ENCODE peak calls at places on chromosomes 2 and 18, in four cellular contexts. I is adrenal gland, N is GM12891, E is ovary. Y is an unnamed sample.

GRCh38 chr2:162244559-162245031 is 1.4 kb upstream of the FAP start:
- DNase-seq in E (no peak), N (no peak), I (no peak), Y (peak)

GRCh38 chr2:235230809-235231601 is 262.8 kb upstream of the AGAP1 start:
- DNase-seq in I (no peak), N (no peak), E (no peak), Y (no peak)

GRCh38 chr2:102106133-102106556 is 36.4 kb upstream of the IL1R1 start:
- DNase-seq in E (no peak), N (no peak), I (no peak), Y (no peak)

GRCh38 chr2:120818441-120818920 is 82.8 kb downstream of the GLI2 start:
- DNase-seq in I (peak), E (peak), N (no peak), Y (peak)

GRCh38 chr2:48238381-48238780 is 291.6 kb upstream of the STON1 start:
- DNase-seq in N (no peak), I (no peak), E (no peak), Y (no peak)

GRCh38 chr2:42835577-42836371 is 43.4 kb upstream of the HAAO start:
- DNase-seq in I (no peak), N (no peak), E (peak), Y (peak)

GRCh38 chr2:139946690-139947089 is 1166.5 kb upstream of the NXPH2 start:
- DNase-seq in E (no peak), I (no peak), N (no peak), Y (no peak)

GRCh38 chr18:3923750-3924149 is 473.8 kb downstream of the TGIF1 start:
- DNase-seq in E (no peak), I (no peak), N (no peak), Y (no peak)

GRCh38 chr2:23381084-23381483 is 3.9 kb upstream of the KLHL29 start:
- DNase-seq in E (no peak), N (no peak), I (peak), Y (peak)

GRCh38 chr18:47917923-47918610 is 12.4 kb downstream of the SMAD2 start:
- DNase-seq in N (no peak), I (no peak), E (no peak), Y (no peak)

GRCh38 chr18:48933578-48934399 is 17.0 kb downstream of the SMAD7 start:
- DNase-seq in I (no peak), E (peak), N (no peak), Y (no peak)

GRCh38 chr2:136423516-136423996 is 305.6 kb upstream of the CXCR4 start:
- DNase-seq in N (peak), E (peak), I (peak), Y (peak)

GRCh38 chr2:19664651-19665050 is 237.1 kb downstream of the TTC32 start:
- DNase-seq in N (no peak), E (no peak), I (no peak), Y (no peak)

GRCh38 chr18:11040823-11041712 is 108.3 kb downstream of the PIEZO2 start:
- DNase-seq in I (peak), N (no peak), E (peak), Y (peak)

GRCh38 chr2:175462246-175462645 is 280.7 kb upstream of the ATP5MC3 start:
- DNase-seq in N (no peak), I (no peak), E (no peak), Y (no peak)

GRCh38 chr2:188091235-188091634 is 200.4 kb upstream of the GULP1 start:
- DNase-seq in I (no peak), N (no peak), E (no peak), Y (no peak)

GRCh38 chr2:39437522-39438296 is 624 bp upstream of the MAP4K3 start:
- DNase-seq in N (peak), E (peak), I (peak), Y (peak)

GRCh38 chr18:6650756-6651155 is 78.8 kb upstream of the ARHGAP28 start:
- DNase-seq in I (no peak), E (no peak), N (no peak), Y (no peak)

GRCh38 chr2:180279581-180279980 is 272.5 kb upstream of the CWC22 start:
- DNase-seq in E (no peak), I (no peak), N (no peak), Y (no peak)

GRCh38 chr2:160920061-160920460 is 240.2 kb upstream of the TANK start:
- DNase-seq in N (no peak), I (no peak), E (no peak), Y (no peak)

GRCh38 chr2:105381119-105381668 is 17.7 kb downstream of the FHL2 start:
- DNase-seq in I (no peak), N (no peak), E (no peak), Y (no peak)

GRCh38 chr2:43707255-43707654 is 31.0 kb upstream of the C1GALT1C1L start:
- DNase-seq in E (peak), N (no peak), I (peak), Y (peak)

GRCh38 chr2:35790292-35790691 is 565.3 kb upstream of the CRIM1 start:
- DNase-seq in I (no peak), N (no peak), E (no peak), Y (no peak)

GRCh38 chr2:58047969-58048368 is 1.4 kb downstream of the VRK2 start:
- DNase-seq in I (no peak), E (no peak), N (no peak), Y (no peak)

DNA sequence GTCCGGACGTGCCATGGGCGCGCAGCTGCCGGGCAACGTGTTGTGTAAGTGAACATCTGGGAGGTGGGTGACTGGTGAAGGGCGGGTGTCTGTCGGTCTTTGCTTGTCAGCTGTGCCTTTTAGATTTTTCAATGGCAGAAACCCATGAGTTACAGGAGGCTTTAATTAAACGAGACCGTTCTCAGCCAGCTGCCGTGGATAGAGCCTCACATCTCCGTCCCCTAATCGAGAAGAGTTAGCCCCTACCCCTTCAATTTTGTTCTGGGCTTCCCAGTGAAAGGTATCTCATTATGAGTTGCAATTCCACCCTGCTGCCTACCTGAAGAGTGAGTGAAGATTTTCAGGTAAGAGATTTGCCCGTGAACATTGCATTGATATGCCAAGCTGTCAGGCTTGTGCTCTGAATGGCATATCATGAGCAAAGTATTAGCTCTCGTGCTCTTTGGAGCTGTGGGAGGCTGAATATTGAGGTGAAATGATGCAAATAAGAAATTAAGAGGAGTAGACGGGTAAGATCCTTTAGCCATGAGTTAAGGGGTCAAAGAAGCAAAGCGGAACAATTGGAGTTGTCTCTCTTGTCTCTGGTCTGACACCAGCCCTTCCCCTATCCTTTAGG is 118.6 kb upstream of the MSTN start:
- DNase-seq in E (no peak), N (no peak), I (no peak), Y (no peak)
- TF ChIP-seq POLR2A in E (no peak), N (no peak), I (no peak), Y (no peak)

GRCh38 chr2:219388127-219388844 is 574 bp upstream of the DNPEP start:
- DNase-seq in N (peak), E (peak), I (peak), Y (peak)
- TF ChIP-seq POLR2A in N (no peak), E (peak), I (peak), Y (peak)

GRCh38 chr2:96134421-96134820 is 3.9 kb downstream of the ASTL start:
- DNase-seq in N (no peak), E (no peak), I (no peak), Y (no peak)

GRCh38 chr2:96129528-96130120 is 8.7 kb downstream of the ASTL start:
- DNase-seq in I (no peak), N (no peak), E (no peak), Y (no peak)

GRCh38 chr2:96131818-96132745 is 6.2 kb downstream of the ASTL start:
- DNase-seq in N (no peak), I (no peak), E (no peak), Y (no peak)

GRCh38 chr2:96135171-96135570 is 3.1 kb downstream of the ASTL start:
- DNase-seq in N (no peak), E (no peak), I (no peak), Y (no peak)

DNA sequence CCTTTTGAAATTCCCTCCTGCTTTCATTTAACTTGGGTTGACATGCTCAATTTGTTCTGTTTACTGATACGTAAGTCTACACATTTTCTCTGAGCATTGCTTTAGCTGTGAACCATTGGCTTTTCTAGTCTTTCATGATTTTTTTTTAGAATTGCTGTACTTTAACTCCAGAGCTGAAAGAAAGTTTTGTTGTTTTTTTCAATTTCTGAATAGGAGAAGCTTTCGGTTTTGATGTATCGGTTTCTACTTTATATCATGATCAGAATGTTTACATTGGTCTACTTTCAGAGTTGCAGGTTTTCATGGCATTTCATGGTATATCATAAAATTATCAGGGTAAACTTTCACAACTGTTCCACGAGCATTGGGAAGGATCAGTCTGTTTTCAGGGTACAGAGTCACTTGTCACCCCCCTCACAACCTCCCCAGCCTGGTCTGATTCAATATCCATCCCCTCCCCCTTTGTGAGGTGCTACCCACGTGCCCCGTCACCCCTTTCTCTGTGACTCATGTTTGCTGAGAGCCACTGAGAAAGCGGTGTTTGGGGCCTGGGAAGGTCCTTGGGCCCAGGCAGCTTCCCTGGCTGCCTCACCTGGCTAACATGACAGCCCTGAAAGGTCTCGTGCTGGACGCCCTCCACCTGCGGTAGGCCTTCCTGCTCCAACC is 7.0 kb downstream of the ASTL start:
- DNase-seq in I (no peak), N (no peak), E (no peak), Y (no peak)
- TF ChIP-seq POLR2A in I (no peak), N (no peak), E (no peak), Y (no peak)

GRCh38 chr2:134917958-134918517 is 584 bp upstream of the CCNT2 start:
- DNase-seq in N (no peak), E (no peak), I (no peak), Y (peak)

GRCh38 chr2:134919360-134920210 is 963 bp downstream of the CCNT2 start:
- DNase-seq in I (peak), N (no peak), E (no peak), Y (no peak)

GRCh38 chr2:134917219-134917957 is 1.2 kb upstream of the CCNT2 start:
- DNase-seq in I (peak), N (no peak), E (peak), Y (no peak)

GRCh38 chr2:134918518-134919359 is at the start of gene CCNT2:
- DNase-seq in I (peak), E (peak), N (peak), Y (peak)
- TF ChIP-seq POLR2A in I (no peak), E (peak), N (peak), Y (peak)

DNA sequence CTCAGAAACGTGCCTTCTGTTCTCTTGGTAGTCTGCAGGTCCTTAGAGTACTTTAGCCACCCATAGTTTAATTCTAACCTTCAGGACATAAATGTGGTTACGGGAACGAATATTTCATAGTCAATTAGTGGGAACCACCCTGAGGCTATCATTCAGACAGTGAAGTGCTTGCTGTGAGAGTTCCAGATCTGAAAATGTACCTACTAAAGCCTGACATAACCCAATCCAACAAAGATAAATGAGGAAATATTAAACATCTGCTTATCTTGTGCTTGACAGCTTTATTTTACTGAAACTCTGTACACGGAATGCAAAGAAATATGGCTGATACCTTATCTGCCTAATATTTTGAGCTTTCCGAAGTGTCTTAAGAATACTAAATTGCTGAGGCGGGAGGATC is 43.0 kb downstream of the RAB27B start:
- DNase-seq in N (no peak), E (no peak), I (no peak), Y (no peak)
- TF ChIP-seq POLR2A in N (no peak), E (no peak), I (no peak), Y (no peak)

DNA sequence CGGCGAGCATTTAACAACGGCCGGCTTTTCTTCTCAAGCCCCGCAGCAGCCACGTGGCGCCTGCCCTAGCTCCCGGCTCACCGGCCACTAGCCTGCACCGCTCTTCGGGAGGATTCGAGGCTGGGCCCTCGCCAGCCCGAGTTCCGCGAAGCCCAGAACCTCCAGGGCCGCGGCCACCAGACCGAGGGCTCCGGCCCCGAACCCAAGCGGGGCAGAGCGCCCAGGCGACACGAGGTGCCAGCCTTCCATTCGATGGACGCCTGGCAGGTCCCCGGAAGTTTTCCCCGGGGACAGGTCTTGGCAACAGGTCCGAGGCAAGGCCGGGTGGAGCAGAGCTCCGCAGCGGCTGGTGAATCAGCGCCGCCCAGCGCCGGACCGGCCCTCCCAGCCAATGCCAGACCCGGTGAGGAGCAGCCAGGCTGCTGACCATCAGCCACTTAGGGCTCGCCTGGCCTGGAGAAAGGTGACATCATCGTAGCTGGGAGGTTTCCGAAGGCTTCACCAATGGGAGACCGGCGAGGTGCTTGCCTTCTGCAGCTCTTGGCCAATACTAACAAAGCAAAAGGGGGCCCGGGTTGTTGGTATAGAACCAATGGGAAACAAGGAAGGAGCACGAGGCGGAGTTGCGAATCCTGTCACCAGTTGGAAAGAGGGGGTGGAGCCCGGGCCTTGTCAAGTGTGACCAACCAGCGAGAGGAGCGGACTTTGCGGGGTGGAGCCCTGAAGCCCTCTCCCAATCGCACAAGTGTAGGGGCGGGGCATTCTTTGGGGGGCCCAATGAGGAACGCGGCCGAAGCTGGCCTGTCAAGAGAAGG is 467 bp upstream of the MXD1 start:
- DNase-seq in E (peak), N (peak), I (peak), Y (peak)
- TF ChIP-seq POLR2A in E (peak), N (peak), I (peak), Y (peak)

GRCh38 chr2:178112202-178113152 is at the start of gene RBM45:
- DNase-seq in E (peak), I (peak), N (peak), Y (peak)
- TF ChIP-seq POLR2A in E (no peak), I (peak), N (peak), Y (peak)